ENCODE peak calls at places on chromosomes 7 and 10, in seven cellular contexts. N, J, Y, K, G, U and Z are unnamed samples.

GRCh38 chr10:70117646-70118045 is 15.0 kb downstream of the AIFM2 start:
- DNase-seq in K (no peak), J (no peak), G (no peak), N (no peak), U (no peak), Y (no peak), Z (no peak)

GRCh38 chr10:78740976-78741375 is 327.8 kb upstream of the ZMIZ1 start:
- DNase-seq in J (no peak), G (no peak), K (no peak), U (no peak), N (no peak), Y (no peak), Z (no peak)

GRCh38 chr7:73329861-73330581 is 2.1 kb downstream of the FKBP6 start:
- DNase-seq in N (no peak), Y (no peak), U (no peak), K (no peak), J (no peak), G (no peak), Z (no peak)

GRCh38 chr10:124647421-124648130 is 96.6 kb downstream of the FAM53B start:
- DNase-seq in J (peak; percentile 6), G (peak; percentile 89), U (peak; percentile 80), K (peak; percentile 76), N (peak; percentile 80), Y (peak; percentile 79), Z (peak; percentile 56)

GRCh38 chr10:96949039-96949683 is 117.1 kb downstream of the LCOR start:
- DNase-seq in K (no peak), Y (no peak), U (no peak), N (no peak), J (no peak), G (no peak), Z (no peak)

GRCh38 chr10:131043039-131043691 is 268.4 kb downstream of the TCERG1L start:
- DNase-seq in G (no peak), U (no peak), N (no peak), Y (no peak), J (no peak), K (no peak), Z (no peak)

GRCh38 chr7:127897704-127898454 is 133.4 kb downstream of the LRRC4 start:
- DNase-seq in N (no peak), Y (no peak), K (no peak), J (peak; percentile 12), G (no peak), U (no peak), Z (no peak)

GRCh38 chr7:99944508-99945070 is 15.2 kb upstream of the GJC3 start:
- DNase-seq in J (no peak), U (no peak), K (no peak), N (no peak), G (no peak), Y (no peak), Z (no peak)

GRCh38 chr10:114556236-114557122 is 101.6 kb downstream of the ABLIM1 start:
- DNase-seq in J (no peak), Y (no peak), N (no peak), K (no peak), U (no peak), G (no peak), Z (no peak)

GRCh38 chr10:36224431-36224985 is 582.4 kb upstream of the FZD8 start:
- DNase-seq in J (peak; percentile 43), G (no peak), K (no peak), U (no peak), Y (no peak), N (no peak), Z (no peak)

GRCh38 chr7:85191383-85191782 is 4.5 kb upstream of the SEMA3D start:
- DNase-seq in G (no peak), K (no peak), Y (no peak), U (peak; percentile 4), N (no peak), J (peak; percentile 73), Z (peak; percentile 25)

GRCh38 chr7:43637114-43637806 is 54.4 kb downstream of the STK17A start:
- DNase-seq in Y (no peak), U (no peak), G (no peak), K (no peak), N (no peak), J (peak; percentile 50), Z (peak; percentile 75)

GRCh38 chr10:11270858-11271179 is 253.1 kb downstream of the CELF2 start:
- DNase-seq in Y (no peak), U (no peak), G (no peak), J (no peak), N (no peak), K (no peak), Z (no peak)

GRCh38 chr10:85666987-85667386 is 699.6 kb downstream of the GRID1 start:
- DNase-seq in U (no peak), K (no peak), J (no peak), Y (no peak), G (no peak), N (no peak), Z (no peak)

GRCh38 chr10:85666106-85666505 is 700.5 kb downstream of the GRID1 start:
- DNase-seq in K (no peak), Y (no peak), N (no peak), J (no peak), U (no peak), G (no peak), Z (no peak)

GRCh38 chr10:85668522-85668921 is 698.1 kb downstream of the GRID1 start:
- DNase-seq in G (no peak), U (no peak), J (no peak), Y (no peak), N (no peak), K (no peak), Z (no peak)

GRCh38 chr10:85665661-85666060 is 700.9 kb downstream of the GRID1 start:
- DNase-seq in J (no peak), Y (no peak), K (no peak), N (no peak), G (no peak), U (no peak), Z (no peak)

GRCh38 chr10:85667638-85668233 is 698.9 kb downstream of the GRID1 start:
- DNase-seq in G (no peak), Y (no peak), K (no peak), N (no peak), U (no peak), J (no peak), Z (no peak)
- H3K27ac ChIP-seq in G (no peak overlapping the region), Y (no peak overlapping the region), K (no peak overlapping the region), N (no peak overlapping the region), U (no peak overlapping the region), J (no peak overlapping the region), Z (no peak overlapping the region)

DNA sequence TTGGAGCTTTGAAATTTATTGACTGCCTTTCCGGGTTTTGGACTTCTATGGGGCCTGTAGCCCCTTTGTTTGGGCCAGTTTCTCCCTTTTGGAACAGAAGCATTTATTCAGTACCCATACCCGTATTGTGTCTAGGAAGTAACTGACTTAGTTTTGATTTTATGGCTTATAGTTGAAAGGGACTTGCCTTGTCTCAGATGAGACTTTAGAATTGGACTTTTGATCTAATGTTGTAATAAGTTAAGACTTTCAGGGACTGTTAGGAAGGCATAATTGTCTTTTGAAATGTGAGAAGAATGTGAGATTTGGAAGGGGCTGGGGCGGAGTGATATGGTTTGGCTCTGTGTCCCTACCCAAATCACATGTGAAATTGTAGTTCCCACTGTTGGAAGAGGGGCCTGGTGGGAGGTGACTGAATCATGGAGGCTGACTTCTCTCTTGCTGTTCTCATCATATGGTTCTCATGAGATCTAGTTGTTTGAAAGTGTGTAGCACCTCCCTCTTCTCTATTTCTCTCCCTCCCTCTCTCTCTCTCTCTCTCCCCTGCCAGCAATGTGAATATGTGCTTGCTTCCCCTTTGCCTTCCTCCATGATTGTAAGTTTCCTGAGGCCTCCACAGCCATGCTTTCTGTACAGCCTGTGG is 17.4 kb upstream of the AKR1C1 start:
- DNase-seq in Y (no peak), J (no peak), K (no peak), G (no peak), N (no peak), U (no peak), Z (no peak)
- H3K27ac ChIP-seq in Y (peak overlapping the region; percentile 21), J (no peak overlapping the region), K (no peak overlapping the region), G (no peak overlapping the region), N (no peak overlapping the region), U (no peak overlapping the region), Z (no peak overlapping the region)

GRCh38 chr7:1468899-1469298 is 9.6 kb upstream of the MICALL2 start:
- DNase-seq in G (no peak), N (no peak), Y (no peak), K (no peak), J (no peak), U (no peak), Z (no peak)
- H3K27ac ChIP-seq in G (no peak overlapping the region), N (no peak overlapping the region), Y (no peak overlapping the region), K (no peak overlapping the region), J (no peak overlapping the region), U (no peak overlapping the region), Z (peak overlapping the region; percentile 68)

DNA sequence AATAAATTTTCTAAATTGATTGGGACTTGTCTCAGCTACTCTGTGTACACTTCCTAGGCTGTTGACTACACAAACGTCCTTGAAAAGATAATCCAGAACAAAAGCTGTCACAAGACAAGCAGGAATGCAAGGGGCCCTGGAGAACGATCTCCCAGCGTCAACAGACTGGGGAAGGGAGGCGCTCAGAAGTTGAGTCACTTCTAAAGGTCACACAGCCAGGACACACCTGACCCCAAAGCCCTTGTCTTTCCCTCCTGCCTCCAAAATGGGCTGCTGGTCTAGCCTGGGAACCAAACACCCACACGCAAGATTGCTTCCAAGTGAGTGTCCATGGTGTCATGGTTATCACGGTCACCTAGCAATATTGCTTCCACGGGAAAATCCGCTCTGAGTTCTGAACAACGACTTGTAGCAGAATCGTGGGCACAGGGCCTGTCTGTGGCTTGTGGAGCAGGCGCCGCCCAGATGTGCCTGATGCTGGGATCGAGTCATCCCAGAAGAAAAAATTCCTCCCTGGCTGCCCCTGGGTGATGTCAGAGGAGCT is 49.8 kb downstream of the SPOCK2 start:
- DNase-seq in U (no peak), J (no peak), G (no peak), Y (no peak), K (no peak), N (peak; percentile 81), Z (no peak)
- H3K27ac ChIP-seq in U (no peak overlapping the region), J (no peak overlapping the region), G (no peak overlapping the region), Y (no peak overlapping the region), K (no peak overlapping the region), N (peak overlapping the region; percentile 59), Z (no peak overlapping the region)

GRCh38 chr7:151505836-151506468 is 13.7 kb downstream of the RHEB start:
- DNase-seq in J (no peak), U (no peak), K (no peak), G (no peak), Y (no peak), N (no peak), Z (peak; percentile 30)
- H3K27ac ChIP-seq in J (no peak overlapping the region), U (no peak overlapping the region), K (no peak overlapping the region), G (no peak overlapping the region), Y (peak overlapping the region; percentile 56), N (no peak overlapping the region), Z (no peak overlapping the region)